ENCODE peak calls at places on chromosomes 7 and 10, in seven cellular contexts. One of them, this sample, is unnamed.

GRCh38 chr7:45976485-45976856 is 55.4 kb upstream of the IGFBP3 start:
- DNase-seq in breast epithelium: no peak
- DNase-seq in fibroblast of mammary gland: no peak
- DNase-seq in upper lobe of right lung: no peak
- DNase-seq in psoas muscle: no peak
- DNase-seq in tibial nerve: no peak
- DNase-seq in esophagus muscularis mucosa: peak; percentile 84
- DNase-seq in this sample: no peak

GRCh38 chr10:124267231-124267885 is 151.4 kb downstream of the OAT start:
- DNase-seq in esophagus muscularis mucosa: no peak
- DNase-seq in tibial nerve: no peak
- DNase-seq in fibroblast of mammary gland: no peak
- DNase-seq in upper lobe of right lung: no peak
- DNase-seq in psoas muscle: no peak
- DNase-seq in breast epithelium: no peak
- DNase-seq in this sample: no peak

GRCh38 chr7:78417180-78417853 is 618.7 kb downstream of the PHTF2 start:
- DNase-seq in breast epithelium: no peak
- DNase-seq in esophagus muscularis mucosa: no peak
- DNase-seq in psoas muscle: no peak
- DNase-seq in tibial nerve: no peak
- DNase-seq in upper lobe of right lung: no peak
- DNase-seq in fibroblast of mammary gland: no peak
- DNase-seq in this sample: no peak

GRCh38 chr10:98172073-98172472 is 37.6 kb downstream of the R3HCC1L start:
- DNase-seq in psoas muscle: peak; percentile 26
- DNase-seq in breast epithelium: no peak
- DNase-seq in fibroblast of mammary gland: peak; percentile 67
- DNase-seq in upper lobe of right lung: no peak
- DNase-seq in esophagus muscularis mucosa: no peak
- DNase-seq in tibial nerve: peak; percentile 51
- DNase-seq in this sample: no peak

GRCh38 chr10:75962395-75963061 is 531.1 kb downstream of the LRMDA start:
- DNase-seq in upper lobe of right lung: no peak
- DNase-seq in fibroblast of mammary gland: no peak
- DNase-seq in esophagus muscularis mucosa: no peak
- DNase-seq in psoas muscle: no peak
- DNase-seq in breast epithelium: no peak
- DNase-seq in tibial nerve: no peak
- DNase-seq in this sample: no peak

GRCh38 chr10:103986360-103986759 is 19.4 kb downstream of the SLK start:
- DNase-seq in tibial nerve: no peak
- DNase-seq in psoas muscle: no peak
- DNase-seq in esophagus muscularis mucosa: no peak
- DNase-seq in breast epithelium: no peak
- DNase-seq in upper lobe of right lung: no peak
- DNase-seq in fibroblast of mammary gland: no peak
- DNase-seq in this sample: no peak

GRCh38 chr10:28263136-28263857 is 39.6 kb downstream of the MPP7 start:
- DNase-seq in psoas muscle: no peak
- DNase-seq in fibroblast of mammary gland: no peak
- DNase-seq in upper lobe of right lung: peak; percentile 70
- DNase-seq in breast epithelium: peak; percentile 31
- DNase-seq in tibial nerve: no peak
- DNase-seq in esophagus muscularis mucosa: peak; percentile 89
- DNase-seq in this sample: peak; percentile 37

GRCh38 chr10:34528320-34528719 is 286.8 kb downstream of the PARD3 start:
- DNase-seq in breast epithelium: no peak
- DNase-seq in upper lobe of right lung: no peak
- DNase-seq in esophagus muscularis mucosa: no peak
- DNase-seq in fibroblast of mammary gland: peak; percentile 92
- DNase-seq in psoas muscle: peak; percentile 21
- DNase-seq in tibial nerve: no peak
- DNase-seq in this sample: no peak

GRCh38 chr10:85446852-85447251 is 919.7 kb downstream of the GRID1 start:
- DNase-seq in breast epithelium: no peak
- DNase-seq in psoas muscle: no peak
- DNase-seq in tibial nerve: no peak
- DNase-seq in esophagus muscularis mucosa: peak; percentile 37
- DNase-seq in upper lobe of right lung: no peak
- DNase-seq in fibroblast of mammary gland: no peak
- DNase-seq in this sample: no peak

GRCh38 chr10:15763001-15763400 is 43.3 kb upstream of the ITGA8 start:
- DNase-seq in psoas muscle: no peak
- DNase-seq in breast epithelium: no peak
- DNase-seq in upper lobe of right lung: no peak
- DNase-seq in fibroblast of mammary gland: no peak
- DNase-seq in tibial nerve: no peak
- DNase-seq in esophagus muscularis mucosa: peak; percentile 31
- DNase-seq in this sample: no peak

GRCh38 chr7:8284606-8285005 is 22.6 kb upstream of the ICA1 start:
- DNase-seq in fibroblast of mammary gland: no peak
- DNase-seq in psoas muscle: no peak
- DNase-seq in esophagus muscularis mucosa: no peak
- DNase-seq in breast epithelium: no peak
- DNase-seq in tibial nerve: no peak
- DNase-seq in upper lobe of right lung: no peak
- DNase-seq in this sample: no peak

GRCh38 chr10:22911889-22912762 is 15.7 kb upstream of the ARMC3 start:
- DNase-seq in breast epithelium: no peak
- DNase-seq in tibial nerve: no peak
- DNase-seq in esophagus muscularis mucosa: no peak
- DNase-seq in fibroblast of mammary gland: peak; percentile 8
- DNase-seq in upper lobe of right lung: no peak
- DNase-seq in psoas muscle: no peak
- DNase-seq in this sample: no peak

GRCh38 chr7:43205171-43205795 is 92.8 kb downstream of the HECW1 start:
- DNase-seq in psoas muscle: no peak
- DNase-seq in fibroblast of mammary gland: no peak
- DNase-seq in breast epithelium: no peak
- DNase-seq in upper lobe of right lung: no peak
- DNase-seq in esophagus muscularis mucosa: no peak
- DNase-seq in tibial nerve: no peak
- DNase-seq in this sample: no peak

GRCh38 chr10:62264702-62265436 is 3.8 kb downstream of the RTKN2 start:
- DNase-seq in upper lobe of right lung: no peak
- DNase-seq in psoas muscle: no peak
- DNase-seq in tibial nerve: no peak
- DNase-seq in esophagus muscularis mucosa: no peak
- DNase-seq in breast epithelium: no peak
- DNase-seq in fibroblast of mammary gland: peak; percentile 91
- DNase-seq in this sample: no peak

GRCh38 chr10:96287392-96288105 is 16.2 kb upstream of the BLNK start:
- DNase-seq in breast epithelium: no peak
- DNase-seq in psoas muscle: no peak
- DNase-seq in tibial nerve: no peak
- DNase-seq in fibroblast of mammary gland: peak; percentile 15
- DNase-seq in esophagus muscularis mucosa: no peak
- DNase-seq in upper lobe of right lung: no peak
- DNase-seq in this sample: no peak

GRCh38 chr7:32462966-32463365 is 27.2 kb downstream of the LSM5 start:
- DNase-seq in esophagus muscularis mucosa: peak; percentile 31
- DNase-seq in psoas muscle: no peak
- DNase-seq in breast epithelium: no peak
- DNase-seq in fibroblast of mammary gland: no peak
- DNase-seq in tibial nerve: no peak
- DNase-seq in upper lobe of right lung: no peak
- DNase-seq in this sample: no peak

GRCh38 chr7:22430457-22430856 is 69.5 kb downstream of the STEAP1B start:
- DNase-seq in fibroblast of mammary gland: peak; percentile 76
- DNase-seq in breast epithelium: no peak
- DNase-seq in psoas muscle: no peak
- DNase-seq in tibial nerve: no peak
- DNase-seq in esophagus muscularis mucosa: peak; percentile 87
- DNase-seq in upper lobe of right lung: no peak
- DNase-seq in this sample: no peak

GRCh38 chr10:121426307-121426706 is 171.9 kb downstream of the FGFR2 start:
- DNase-seq in upper lobe of right lung: no peak
- DNase-seq in psoas muscle: no peak
- DNase-seq in breast epithelium: no peak
- DNase-seq in esophagus muscularis mucosa: no peak
- DNase-seq in tibial nerve: no peak
- DNase-seq in fibroblast of mammary gland: no peak
- DNase-seq in this sample: no peak

GRCh38 chr10:4069491-4069890 is 284.5 kb upstream of the KLF6 start:
- DNase-seq in breast epithelium: peak; percentile 50
- DNase-seq in psoas muscle: no peak
- DNase-seq in esophagus muscularis mucosa: no peak
- DNase-seq in fibroblast of mammary gland: no peak
- DNase-seq in tibial nerve: no peak
- DNase-seq in upper lobe of right lung: no peak
- DNase-seq in this sample: no peak

GRCh38 chr7:132004528-132004927 is 448.1 kb upstream of the PODXL start:
- DNase-seq in breast epithelium: no peak
- DNase-seq in psoas muscle: peak; percentile 18
- DNase-seq in upper lobe of right lung: no peak
- DNase-seq in esophagus muscularis mucosa: no peak
- DNase-seq in tibial nerve: no peak
- DNase-seq in fibroblast of mammary gland: peak; percentile 24
- DNase-seq in this sample: no peak

GRCh38 chr10:103563231-103564115 is 70.0 kb downstream of the NEURL1 start:
- DNase-seq in psoas muscle: no peak
- DNase-seq in breast epithelium: no peak
- DNase-seq in esophagus muscularis mucosa: no peak
- DNase-seq in tibial nerve: no peak
- DNase-seq in upper lobe of right lung: no peak
- DNase-seq in fibroblast of mammary gland: no peak
- DNase-seq in this sample: no peak

GRCh38 chr7:8211725-8212096 is 50.3 kb downstream of the ICA1 start:
- DNase-seq in tibial nerve: no peak
- DNase-seq in psoas muscle: no peak
- DNase-seq in breast epithelium: no peak
- DNase-seq in esophagus muscularis mucosa: no peak
- DNase-seq in upper lobe of right lung: no peak
- DNase-seq in fibroblast of mammary gland: peak; percentile 16
- DNase-seq in this sample: no peak

GRCh38 chr10:29955308-29955935 is 104.0 kb downstream of the JCAD start:
- DNase-seq in fibroblast of mammary gland: peak; percentile 48
- DNase-seq in breast epithelium: no peak
- DNase-seq in esophagus muscularis mucosa: no peak
- DNase-seq in tibial nerve: no peak
- DNase-seq in psoas muscle: no peak
- DNase-seq in upper lobe of right lung: no peak
- DNase-seq in this sample: no peak

GRCh38 chr10:12636585-12636984 is 287.2 kb downstream of the CAMK1D start:
- DNase-seq in psoas muscle: no peak
- DNase-seq in breast epithelium: no peak
- DNase-seq in tibial nerve: no peak
- DNase-seq in esophagus muscularis mucosa: no peak
- DNase-seq in upper lobe of right lung: no peak
- DNase-seq in fibroblast of mammary gland: no peak
- DNase-seq in this sample: no peak

GRCh38 chr10:5683065-5683464 is 1.6 kb upstream of the TASOR2 start:
- DNase-seq in tibial nerve: no peak
- DNase-seq in esophagus muscularis mucosa: no peak
- DNase-seq in fibroblast of mammary gland: no peak
- DNase-seq in upper lobe of right lung: no peak
- DNase-seq in breast epithelium: no peak
- DNase-seq in psoas muscle: no peak
- DNase-seq in this sample: no peak

GRCh38 chr10:73894245-73894971 is 16.5 kb upstream of the PLAU start:
- DNase-seq in fibroblast of mammary gland: peak; percentile 87
- DNase-seq in breast epithelium: no peak
- DNase-seq in psoas muscle: no peak
- DNase-seq in tibial nerve: no peak
- DNase-seq in esophagus muscularis mucosa: no peak
- DNase-seq in upper lobe of right lung: no peak
- DNase-seq in this sample: no peak

GRCh38 chr7:137626469-137627067 is 220.2 kb downstream of the DGKI start:
- DNase-seq in breast epithelium: no peak
- DNase-seq in fibroblast of mammary gland: peak; percentile 54
- DNase-seq in esophagus muscularis mucosa: no peak
- DNase-seq in tibial nerve: peak; percentile 18
- DNase-seq in psoas muscle: no peak
- DNase-seq in upper lobe of right lung: no peak
- DNase-seq in this sample: peak; percentile 43

GRCh38 chr10:102227050-102227449 is 951 bp downstream of the ELOVL3 start:
- DNase-seq in tibial nerve: no peak
- DNase-seq in upper lobe of right lung: peak; percentile 76
- DNase-seq in fibroblast of mammary gland: peak; percentile 91
- DNase-seq in esophagus muscularis mucosa: no peak
- DNase-seq in psoas muscle: no peak
- DNase-seq in breast epithelium: no peak
- DNase-seq in this sample: no peak

GRCh38 chr10:25356609-25357008 is 181.8 kb downstream of the GPR158 start:
- DNase-seq in upper lobe of right lung: no peak
- DNase-seq in tibial nerve: no peak
- DNase-seq in psoas muscle: no peak
- DNase-seq in esophagus muscularis mucosa: no peak
- DNase-seq in breast epithelium: no peak
- DNase-seq in fibroblast of mammary gland: no peak
- DNase-seq in this sample: no peak

GRCh38 chr10:69100136-69100872 is 12.4 kb downstream of the SRGN start:
- DNase-seq in tibial nerve: no peak
- DNase-seq in upper lobe of right lung: no peak
- DNase-seq in breast epithelium: no peak
- DNase-seq in fibroblast of mammary gland: no peak
- DNase-seq in psoas muscle: no peak
- DNase-seq in esophagus muscularis mucosa: no peak
- DNase-seq in this sample: no peak
- H3K4me3 ChIP-seq in tibial nerve: no peak overlapping the region
- H3K4me3 ChIP-seq in upper lobe of right lung: no peak overlapping the region
- H3K4me3 ChIP-seq in breast epithelium: no peak overlapping the region
- H3K4me3 ChIP-seq in fibroblast of mammary gland: no peak overlapping the region
- H3K4me3 ChIP-seq in psoas muscle: no peak overlapping the region
- H3K4me3 ChIP-seq in esophagus muscularis mucosa: no peak overlapping the region
- H3K4me3 ChIP-seq in this sample: no peak overlapping the region

DNA sequence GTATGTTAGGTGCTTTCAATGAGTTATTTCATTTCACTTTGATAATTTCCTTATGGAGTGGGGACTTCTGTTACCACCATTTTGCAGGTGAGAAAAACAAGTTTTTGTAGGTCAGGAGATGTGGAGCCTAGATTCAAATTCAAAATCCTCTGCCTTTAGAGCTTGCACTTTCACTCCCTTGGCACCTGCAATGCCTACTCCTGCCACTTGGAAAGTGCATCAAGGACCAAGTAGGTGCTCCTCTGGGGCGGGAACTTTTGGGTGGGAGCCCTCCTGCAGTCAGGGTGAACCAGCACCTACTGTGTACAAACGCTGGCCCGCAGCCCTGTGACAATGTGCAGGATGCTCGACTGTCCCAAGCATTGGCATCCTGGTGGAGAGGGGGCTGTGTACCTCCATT is 199.0 kb downstream of the EMX2 start:
- DNase-seq in psoas muscle: no peak
- DNase-seq in tibial nerve: no peak
- DNase-seq in esophagus muscularis mucosa: no peak
- DNase-seq in fibroblast of mammary gland: no peak
- DNase-seq in upper lobe of right lung: no peak
- DNase-seq in breast epithelium: no peak
- DNase-seq in this sample: no peak
- TF ChIP-seq CTCF in psoas muscle: no peak
- TF ChIP-seq CTCF in tibial nerve: no peak
- TF ChIP-seq CTCF in esophagus muscularis mucosa: no peak
- TF ChIP-seq CTCF in fibroblast of mammary gland: no peak
- TF ChIP-seq CTCF in upper lobe of right lung: no peak
- TF ChIP-seq CTCF in breast epithelium: no peak
- TF ChIP-seq CTCF in this sample: no peak

GRCh38 chr7:1056785-1057410 is 12.6 kb downstream of the GPR146 start:
- DNase-seq in upper lobe of right lung: no peak
- DNase-seq in psoas muscle: no peak
- DNase-seq in tibial nerve: no peak
- DNase-seq in esophagus muscularis mucosa: no peak
- DNase-seq in breast epithelium: no peak
- DNase-seq in fibroblast of mammary gland: no peak
- DNase-seq in this sample: no peak
- H3K4me3 ChIP-seq in upper lobe of right lung: peak overlapping the region; percentile 51
- H3K4me3 ChIP-seq in psoas muscle: peak overlapping the region; percentile 54
- H3K4me3 ChIP-seq in tibial nerve: no peak overlapping the region
- H3K4me3 ChIP-seq in esophagus muscularis mucosa: peak overlapping the region; percentile 57
- H3K4me3 ChIP-seq in breast epithelium: peak overlapping the region; percentile 37
- H3K4me3 ChIP-seq in fibroblast of mammary gland: no peak overlapping the region
- H3K4me3 ChIP-seq in this sample: no peak overlapping the region

GRCh38 chr10:36195364-36195763 is 553.3 kb upstream of the FZD8 start:
- DNase-seq in esophagus muscularis mucosa: no peak
- DNase-seq in psoas muscle: no peak
- DNase-seq in breast epithelium: no peak
- DNase-seq in upper lobe of right lung: no peak
- DNase-seq in tibial nerve: no peak
- DNase-seq in fibroblast of mammary gland: no peak
- DNase-seq in this sample: no peak
- TF ChIP-seq CTCF in esophagus muscularis mucosa: no peak
- TF ChIP-seq CTCF in psoas muscle: no peak
- TF ChIP-seq CTCF in breast epithelium: no peak
- TF ChIP-seq CTCF in upper lobe of right lung: no peak
- TF ChIP-seq CTCF in tibial nerve: no peak
- TF ChIP-seq CTCF in fibroblast of mammary gland: no peak
- TF ChIP-seq CTCF in this sample: no peak